ENCODE peak calls at places on chromosomes 12 and 14, in seven cellular contexts. U, O, E, R, X, J and N are unnamed samples.
A peak's percentile ranks its signal among the peaks of the same experiment; 100 is the strongest.

GRCh38 chr12:113860059-113860820 is 105.9 kb downstream of the RBM19 start:
- DNase-seq in U (no peak), E (no peak), R (no peak), O (no peak), X (no peak), J (no peak), N (no peak)

GRCh38 chr14:71739273-71739990 is 192.8 kb upstream of the RGS6 start:
- DNase-seq in U (no peak), R (no peak), E (no peak), O (no peak), X (no peak), J (no peak), N (peak; percentile 20)

GRCh38 chr12:83573676-83574075 is 887.0 kb downstream of the TMTC2 start:
- DNase-seq in X (peak; percentile 22), E (no peak), J (peak; percentile 17), O (no peak), R (no peak), U (no peak), N (no peak)

GRCh38 chr14:81268016-81268416 is 47.3 kb upstream of the GTF2A1 start:
- DNase-seq in U (no peak), J (no peak), X (no peak), O (no peak), E (no peak), R (no peak), N (peak; percentile 98)

GRCh38 chr12:51520576-51521325 is 70.3 kb upstream of the SCN8A start:
- DNase-seq in O (no peak), R (no peak), J (no peak), U (no peak), E (no peak), X (no peak), N (peak; percentile 28)

GRCh38 chr14:89164168-89165074 is 252.6 kb downstream of the FOXN3 start:
- DNase-seq in R (peak; percentile 29), O (no peak), U (no peak), X (no peak), J (no peak), E (no peak), N (no peak)

GRCh38 chr14:68146812-68147211 is 327.2 kb downstream of the RAD51B start:
- DNase-seq in J (peak; percentile 45), R (no peak), O (no peak), U (no peak), E (no peak), X (peak; percentile 99), N (no peak)

GRCh38 chr12:12266389-12266872 is 413 bp downstream of the LRP6 start:
- DNase-seq in R (no peak), U (no peak), E (no peak), X (no peak), O (no peak), J (peak; percentile 19), N (no peak)

GRCh38 chr14:41830679-41831078 is 224.0 kb downstream of the LRFN5 start:
- DNase-seq in U (no peak), J (no peak), R (no peak), E (no peak), O (no peak), X (peak; percentile 18), N (no peak)

GRCh38 chr14:34063470-34064164 is 112.7 kb upstream of the EGLN3 start:
- DNase-seq in R (no peak), O (no peak), X (no peak), J (no peak), E (no peak), U (no peak), N (no peak)

GRCh38 chr12:94956936-94957464 is 46.5 kb downstream of the NDUFA12 start:
- DNase-seq in J (no peak), O (no peak), X (no peak), U (no peak), E (no peak), R (no peak), N (no peak)

GRCh38 chr12:84638811-84639368 is 273.7 kb downstream of the SLC6A15 start:
- DNase-seq in X (peak; percentile 9), O (no peak), E (no peak), R (no peak), U (no peak), J (no peak), N (no peak)

GRCh38 chr12:124659003-124659402 is 91.6 kb upstream of the NCOR2 start:
- DNase-seq in E (no peak), R (no peak), J (no peak), X (no peak), U (no peak), O (no peak), N (no peak)

GRCh38 chr14:99575043-99576023 is 28.7 kb downstream of the CCDC85C start:
- DNase-seq in J (no peak), U (no peak), O (no peak), E (no peak), R (no peak), X (peak; percentile 42), N (no peak)

GRCh38 chr12:10624631-10625030 is 11.2 kb upstream of the MAGOHB start:
- DNase-seq in O (no peak), J (no peak), U (no peak), R (no peak), E (no peak), X (no peak), N (no peak)

GRCh38 chr14:93751946-93752660 is 36.2 kb downstream of the PRIMA1 start:
- DNase-seq in E (no peak), U (no peak), O (no peak), R (no peak), J (no peak), X (no peak), N (no peak)

GRCh38 chr12:12704593-12705230 is 8.7 kb upstream of the GPR19 start:
- DNase-seq in J (peak; percentile 68), U (no peak), R (no peak), X (peak; percentile 88), O (no peak), E (no peak), N (no peak)

GRCh38 chr12:96371787-96372699 is 28.2 kb downstream of the CDK17 start:
- DNase-seq in X (no peak), U (no peak), O (no peak), R (no peak), J (no peak), E (no peak), N (no peak)

GRCh38 chr12:55068416-55069010 is 48.7 kb downstream of the NEUROD4 start:
- DNase-seq in O (no peak), X (peak; percentile 14), U (no peak), R (no peak), E (no peak), J (peak; percentile 15), N (peak; percentile 42)

GRCh38 chr12:102833687-102834435 is 83.2 kb downstream of the PAH start:
- DNase-seq in R (no peak), O (no peak), J (no peak), E (no peak), X (no peak), U (no peak), N (no peak)

GRCh38 chr12:124115496-124115895 is 142.5 kb downstream of the ZNF664 start:
- DNase-seq in E (no peak), X (no peak), R (no peak), J (no peak), O (no peak), U (no peak), N (no peak)

GRCh38 chr12:19190292-19191031 is 60.9 kb downstream of the PLEKHA5 start:
- DNase-seq in R (no peak), J (no peak), O (no peak), X (peak; percentile 74), E (no peak), U (no peak), N (no peak)

GRCh38 chr12:39441963-39442894 is 691 bp downstream of the KIF21A start:
- DNase-seq in J (peak; percentile 18), U (peak; percentile 70), E (peak; percentile 13), R (peak; percentile 82), O (peak; percentile 20), X (peak; percentile 15), N (no peak)

GRCh38 chr14:21768875-21769257 is 95.2 kb upstream of the OR4E1 start:
- DNase-seq in E (no peak), U (no peak), X (no peak), J (no peak), O (no peak), R (no peak), N (no peak)

GRCh38 chr14:102838531-102838930 is 61.3 kb downstream of the TRAF3 start:
- DNase-seq in R (no peak), J (no peak), O (no peak), E (no peak), X (no peak), U (no peak), N (no peak)
- H3K4me3 ChIP-seq in R (no peak overlapping the region), J (no peak overlapping the region), O (no peak overlapping the region), E (no peak overlapping the region), X (no peak overlapping the region), U (no peak overlapping the region), N (no peak overlapping the region)

GRCh38 chr14:69355955-69356321 is 42.2 kb downstream of the ERH start:
- DNase-seq in E (no peak), R (no peak), X (peak; percentile 80), O (no peak), U (no peak), J (peak; percentile 50), N (no peak)
- H3K4me3 ChIP-seq in E (no peak overlapping the region), R (no peak overlapping the region), X (no peak overlapping the region), O (no peak overlapping the region), U (no peak overlapping the region), J (no peak overlapping the region), N (no peak overlapping the region)

GRCh38 chr14:92254786-92255185 is 68.2 kb upstream of the SLC24A4 start:
- DNase-seq in O (no peak), E (no peak), J (peak; percentile 34), X (peak; percentile 2), U (no peak), R (no peak), N (no peak)
- H3K4me3 ChIP-seq in O (no peak overlapping the region), E (no peak overlapping the region), J (no peak overlapping the region), X (no peak overlapping the region), U (no peak overlapping the region), R (no peak overlapping the region), N (no peak overlapping the region)

DNA sequence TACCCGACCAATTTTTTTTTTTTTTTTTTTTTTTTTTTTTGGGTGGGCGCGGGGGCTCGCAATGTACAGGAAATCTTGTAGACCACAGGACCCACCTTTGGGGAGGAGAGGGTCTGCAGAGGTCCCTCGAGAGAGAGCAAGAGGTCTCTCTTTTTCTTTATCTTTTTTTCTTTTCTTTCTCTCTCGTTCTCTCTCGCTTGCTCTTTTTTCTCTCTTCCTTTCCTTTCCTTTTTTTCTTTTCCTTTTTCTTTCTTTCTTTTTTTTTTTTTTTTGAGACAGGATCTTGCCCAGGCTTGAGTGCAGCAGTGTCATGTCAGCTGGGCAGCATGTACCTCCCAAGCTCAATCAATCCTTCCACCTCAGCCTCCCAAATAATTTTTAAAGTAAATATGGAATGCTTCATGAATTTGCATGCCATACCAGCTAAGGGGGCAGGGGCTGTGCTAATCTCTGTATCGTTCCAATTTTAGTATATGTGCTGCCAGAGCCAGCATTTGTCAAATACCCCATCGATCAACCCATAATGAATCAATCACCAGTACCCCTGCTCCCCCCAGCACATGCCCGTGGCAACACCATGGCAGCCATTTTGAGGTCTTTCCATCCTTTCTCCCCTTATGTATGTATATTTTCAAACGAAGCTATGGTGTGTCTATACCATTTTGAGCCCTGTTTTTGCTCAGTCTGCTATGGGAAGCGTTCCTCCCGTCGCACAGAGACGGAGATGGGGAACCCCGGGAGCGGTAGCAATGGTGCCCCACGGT is 9.3 kb downstream of the PAPLN start:
- DNase-seq in U (no peak), R (no peak), X (no peak), O (no peak), J (no peak), E (no peak), N (no peak)
- H3K4me3 ChIP-seq in U (no peak overlapping the region), R (peak overlapping the region; percentile 67), X (no peak overlapping the region), O (peak overlapping the region; percentile 60), J (peak overlapping the region; percentile 47), E (peak overlapping the region; percentile 48), N (peak overlapping the region; percentile 60)